ENCODE peak calls at places on chromosomes 11 and 22, in eight cellular contexts. S, T, I, V, U, M, W and O are unnamed samples.

GRCh38 chr11:24046731-24047130 is 450.1 kb upstream of the LUZP2 start:
- DNase-seq in S (no peak), T (no peak), I (peak; percentile 44), V (no peak), U (no peak), M (no peak), W (no peak), O (no peak)

GRCh38 chr11:33476945-33477584 is 219.9 kb downstream of the HIPK3 start:
- DNase-seq in S (no peak), T (no peak), I (peak; percentile 50), V (no peak), U (no peak), M (no peak), W (no peak), O (no peak)

GRCh38 chr22:35406443-35406842 is 6.5 kb downstream of the MCM5 start:
- DNase-seq in S (no peak), T (no peak), I (no peak), V (no peak), U (no peak), M (no peak), W (no peak), O (no peak)

GRCh38 chr11:61505640-61506155 is 2.9 kb upstream of the LRRC10B start:
- DNase-seq in S (no peak), T (no peak), I (no peak), V (no peak), U (no peak), M (no peak), W (no peak), O (no peak)

GRCh38 chr22:32761251-32761903 is 40.1 kb upstream of the TIMP3 start:
- DNase-seq in S (no peak), T (no peak), I (peak; percentile 79), V (no peak), U (no peak), M (no peak), W (no peak), O (peak; percentile 44)

GRCh38 chr11:10868375-10868774 is 10.5 kb upstream of the ZBED5 start:
- DNase-seq in S (no peak), T (no peak), I (no peak), V (no peak), U (no peak), M (no peak), W (no peak), O (no peak)

GRCh38 chr11:9716275-9717039 is 52.6 kb downstream of the SWAP70 start:
- DNase-seq in S (no peak), T (peak; percentile 31), I (peak; percentile 83), V (no peak), U (no peak), M (no peak), W (no peak), O (peak; percentile 27)

GRCh38 chr11:118615282-118615979 is 8.0 kb downstream of the PHLDB1 start:
- DNase-seq in S (peak; percentile 40), T (peak; percentile 13), I (no peak), V (no peak), U (peak; percentile 56), M (no peak), W (no peak), O (no peak)

GRCh38 chr22:17861909-17862308 is 87.6 kb upstream of the BID start:
- DNase-seq in S (no peak), T (no peak), I (no peak), V (no peak), U (no peak), M (no peak), W (no peak), O (no peak)

GRCh38 chr11:67558084-67558772 is 25.4 kb upstream of the GSTP1 start:
- DNase-seq in S (no peak), T (no peak), I (no peak), V (peak; percentile 53), U (no peak), M (no peak), W (peak; percentile 71), O (no peak)

GRCh38 chr11:109644158-109644557 is 222.2 kb downstream of the C11orf87 start:
- DNase-seq in S (no peak), T (peak; percentile 15), I (no peak), V (no peak), U (no peak), M (no peak), W (no peak), O (no peak)

GRCh38 chr11:96052921-96053631 is 129.2 kb upstream of the MTMR2 start:
- DNase-seq in S (no peak), T (no peak), I (peak; percentile 62), V (no peak), U (no peak), M (no peak), W (no peak), O (no peak)

GRCh38 chr22:29314537-29315285 is 786 bp downstream of the RASL10A start:
- DNase-seq in S (peak; percentile 49), T (no peak), I (no peak), V (no peak), U (peak; percentile 78), M (no peak), W (peak; percentile 39), O (no peak)

GRCh38 chr11:69200331-69201047 is 44.8 kb downstream of the SMIM38 start:
- DNase-seq in S (peak; percentile 28), T (no peak), I (no peak), V (no peak), U (peak; percentile 71), M (no peak), W (no peak), O (no peak)

GRCh38 chr22:46007003-46007847 is 30.3 kb upstream of the WNT7B start:
- DNase-seq in S (peak; percentile 73), T (peak; percentile 78), I (peak; percentile 72), V (peak; percentile 69), U (no peak), M (peak; percentile 78), W (peak; percentile 45), O (peak; percentile 50)

GRCh38 chr22:36457688-36458450 is 23.6 kb downstream of the TXN2 start:
- DNase-seq in S (no peak), T (peak; percentile 66), I (no peak), V (no peak), U (no peak), M (peak; percentile 64), W (no peak), O (no peak)

GRCh38 chr11:101215069-101215468 is 85.5 kb upstream of the PGR start:
- DNase-seq in S (no peak), T (no peak), I (no peak), V (no peak), U (no peak), M (no peak), W (no peak), O (no peak)

GRCh38 chr11:14875163-14875562 is 16.9 kb downstream of the CYP2R1 start:
- DNase-seq in S (no peak), T (no peak), I (no peak), V (no peak), U (no peak), M (no peak), W (no peak), O (no peak)

GRCh38 chr11:14873632-14874031 is 18.4 kb downstream of the CYP2R1 start:
- DNase-seq in S (no peak), T (no peak), I (no peak), V (no peak), U (no peak), M (no peak), W (no peak), O (no peak)

GRCh38 chr11:14872032-14872431 is 20.0 kb downstream of the CYP2R1 start:
- DNase-seq in S (no peak), T (no peak), I (peak; percentile 22), V (no peak), U (no peak), M (no peak), W (no peak), O (no peak)
- H3K36me3 ChIP-seq in S (no peaks in the 10 kb centered on the region), T (no peaks in the 10 kb centered on the region), I (no peaks in the 10 kb centered on the region), V (no peaks in the 10 kb centered on the region), U (peaks cover 13% of the 10 kb centered on the region), M (no peaks in the 10 kb centered on the region), W (no peaks in the 10 kb centered on the region), O (no peaks in the 10 kb centered on the region)

GRCh38 chr11:64849600-64850356 is 5.3 kb upstream of the CDC42BPG start:
- DNase-seq in S (no peak), T (no peak), I (no peak), V (no peak), U (no peak), M (no peak), W (no peak), O (no peak)

GRCh38 chr11:64850979-64851567 is 6.6 kb upstream of the CDC42BPG start:
- DNase-seq in S (no peak), T (no peak), I (no peak), V (peak; percentile 51), U (no peak), M (no peak), W (peak; percentile 71), O (no peak)

GRCh38 chr11:64853709-64854108 is 9.3 kb upstream of the CDC42BPG start:
- DNase-seq in S (no peak), T (no peak), I (no peak), V (no peak), U (no peak), M (no peak), W (no peak), O (no peak)

GRCh38 chr11:64852804-64853520 is 8.5 kb upstream of the CDC42BPG start:
- DNase-seq in S (no peak), T (no peak), I (no peak), V (no peak), U (no peak), M (no peak), W (no peak), O (no peak)

DNA sequence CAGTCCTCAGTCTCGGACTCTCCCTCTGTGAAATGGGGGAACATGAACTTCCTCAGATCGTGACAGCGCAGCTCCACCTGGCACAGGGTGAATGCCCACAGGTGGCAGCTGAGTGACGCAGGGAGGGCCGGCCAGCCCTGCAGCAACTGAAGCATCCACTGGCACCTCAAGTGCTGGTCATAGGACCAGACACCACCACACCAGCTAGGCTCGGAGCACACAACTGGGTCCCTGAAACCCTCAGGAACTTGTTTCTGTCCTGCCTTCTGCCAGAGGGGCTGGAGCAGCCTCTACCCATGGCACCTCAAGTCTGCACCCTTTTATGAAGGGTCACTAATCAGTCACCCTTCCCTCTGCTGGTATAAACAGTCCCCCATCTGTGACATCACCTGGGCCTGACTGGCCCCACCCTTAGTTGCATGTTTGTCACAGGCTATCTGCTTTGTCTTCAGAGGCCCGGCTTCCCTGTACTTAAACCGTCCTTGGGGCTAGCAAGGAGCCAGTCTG is 7.4 kb upstream of the CDC42BPG start:
- DNase-seq in S (no peak), T (no peak), I (no peak), V (no peak), U (no peak), M (no peak), W (peak; percentile 62), O (no peak)
- TF ChIP-seq POLR2A in S (no peak), T (no peak), I (no peak), V (no peak), U (no peak), M (no peak), W (peak; percentile 16), O (no peak)

DNA sequence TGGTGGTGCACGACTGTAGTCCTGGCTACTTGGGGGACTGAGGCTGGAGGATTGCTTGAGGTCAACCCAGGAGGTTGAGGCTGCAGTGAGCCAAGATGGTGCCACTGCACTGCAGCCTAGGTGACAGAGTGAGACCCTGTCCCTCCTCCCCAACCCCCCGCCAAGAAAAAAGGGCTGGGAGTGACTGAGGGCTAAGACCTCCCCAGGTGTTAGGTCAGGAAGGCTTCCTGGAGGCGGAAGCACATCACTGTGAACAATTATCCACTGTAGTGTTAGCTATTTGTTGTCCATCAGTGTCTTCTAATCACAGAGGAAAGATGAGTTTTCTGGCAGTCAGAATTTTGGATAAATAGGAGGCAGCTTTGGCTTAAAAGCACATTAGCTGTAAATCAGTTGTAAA is 8.8 kb downstream of the YDJC start:
- DNase-seq in S (no peak), T (no peak), I (no peak), V (no peak), U (no peak), M (no peak), W (no peak), O (no peak)
- H3K36me3 ChIP-seq in S (no peaks in the 10 kb centered on the region), T (peaks cover 5% of the 10 kb centered on the region), I (peaks cover 25% of the 10 kb centered on the region), V (no peaks in the 10 kb centered on the region), U (peaks cover 16% of the 10 kb centered on the region), M (no peaks in the 10 kb centered on the region), W (no peaks in the 10 kb centered on the region), O (no peaks in the 10 kb centered on the region)

GRCh38 chr22:42976534-42976933 is 38.4 kb downstream of the PACSIN2 start:
- DNase-seq in S (no peak), T (no peak), I (no peak), V (no peak), U (no peak), M (no peak), W (no peak), O (no peak)
- TF ChIP-seq POLR2A in S (no peak), T (no peak), I (no peak), V (no peak), U (no peak), M (no peak), W (no peak), O (no peak)